ENCODE peak calls at places on chromosome 17, in four cellular contexts. B, J, E and X are unnamed samples.

GRCh38 chr17:49290690-49291326 is 60.2 kb upstream of the PHOSPHO1 start:
- DNase-seq in E (peak; percentile 28), J (no peak), B (no peak), X (no peak)

GRCh38 chr17:80071116-80071980 is 30.0 kb upstream of the GAA start:
- DNase-seq in E (peak; percentile 43), J (no peak), B (no peak), X (no peak)

GRCh38 chr17:5120036-5120435 is 4.2 kb downstream of the USP6 start:
- DNase-seq in B (no peak), E (no peak), J (no peak), X (no peak)

GRCh38 chr17:15398291-15398690 is 56.9 kb upstream of the TEKT3 start:
- DNase-seq in J (no peak), B (no peak), E (no peak), X (no peak)

GRCh38 chr17:67400193-67400592 is 23.1 kb downstream of the PITPNC1 start:
- DNase-seq in B (no peak), J (no peak), E (no peak), X (no peak)

GRCh38 chr17:30225112-30225511 is 10.4 kb downstream of the SLC6A4 start:
- DNase-seq in J (no peak), B (no peak), E (peak; percentile 10), X (no peak)

GRCh38 chr17:1449412-1449967 is 6.5 kb downstream of the CRK start:
- DNase-seq in E (peak; percentile 16), B (no peak), J (no peak), X (no peak)

GRCh38 chr17:52995127-52995526 is 827.6 kb upstream of the KIF2B start:
- DNase-seq in B (no peak), J (no peak), E (no peak), X (peak; percentile 8)

GRCh38 chr17:41912925-41913324 is 5.8 kb downstream of the ACLY start:
- DNase-seq in J (no peak), B (no peak), E (no peak), X (no peak)

GRCh38 chr17:30256756-30257506 is 21.4 kb upstream of the SLC6A4 start:
- DNase-seq in E (no peak), J (no peak), B (no peak), X (no peak)

GRCh38 chr17:33506889-33507650 is 214.0 kb upstream of the ASIC2 start:
- DNase-seq in B (no peak), J (no peak), E (no peak), X (no peak)

GRCh38 chr17:70332356-70332755 is 163.0 kb downstream of the KCNJ2 start:
- DNase-seq in J (no peak), E (no peak), B (no peak), X (no peak)

GRCh38 chr17:49985310-49985990 is 9.6 kb downstream of the DLX3 start:
- DNase-seq in B (no peak), J (no peak), E (no peak), X (no peak)

GRCh38 chr17:27593232-27593856 is 37.6 kb upstream of the LGALS9 start:
- DNase-seq in B (no peak), E (no peak), J (no peak), X (no peak)

GRCh38 chr17:79388556-79389295 is 222.1 kb downstream of the RBFOX3 start:
- DNase-seq in J (no peak), B (peak; percentile 41), E (peak; percentile 34), X (peak; percentile 49)

GRCh38 chr17:4947010-4947410 is 1.3 kb downstream of the PFN1 start:
- DNase-seq in J (no peak), B (no peak), E (no peak), X (no peak)

GRCh38 chr17:47808830-47809480 is 12.6 kb downstream of the OSBPL7 start:
- DNase-seq in E (no peak), B (no peak), J (no peak), X (no peak)

GRCh38 chr17:4221163-4221562 is 42.6 kb downstream of the ANKFY1 start:
- DNase-seq in B (no peak), J (no peak), E (peak; percentile 59), X (no peak)

GRCh38 chr17:4733073-4733531 is 1.9 kb downstream of the MED11 start:
- DNase-seq in J (no peak), B (no peak), E (peak; percentile 37), X (no peak)

GRCh38 chr17:1580979-1581676 is 18.5 kb upstream of the PITPNA start:
- DNase-seq in J (no peak), E (no peak), B (no peak), X (no peak)

GRCh38 chr17:55161935-55162555 is 102.7 kb upstream of the HLF start:
- DNase-seq in B (no peak), E (peak; percentile 31), J (no peak), X (no peak)

GRCh38 chr17:29066053-29066452 is 23.1 kb downstream of the PIPOX start:
- DNase-seq in E (no peak), J (no peak), B (no peak), X (no peak)
- TF ChIP-seq ZNF274 in E (no peak), J (no peak), B (no peak), X (no peak)

GRCh38 chr17:39170051-39170450 is 4.1 kb upstream of the ARL5C start:
- DNase-seq in J (no peak), E (no peak), B (no peak), X (no peak)
- H3K4me1 ChIP-seq in J (peaks cover 9% of the 10 kb centered on the region), E (peaks cover 1% of the 10 kb centered on the region), B (peaks cover 10% of the 10 kb centered on the region), X (peaks cover 27% of the 10 kb centered on the region)

GRCh38 chr17:28879886-28880571 is 17.5 kb downstream of the FLOT2 start:
- DNase-seq in E (no peak), J (no peak), B (no peak), X (no peak)

GRCh38 chr17:28881533-28882056 is 15.9 kb downstream of the FLOT2 start:
- DNase-seq in E (no peak), J (no peak), B (no peak), X (no peak)

GRCh38 chr17:28880572-28880945 is 17.0 kb downstream of the FLOT2 start:
- DNase-seq in J (no peak), E (no peak), B (no peak), X (no peak)

GRCh38 chr17:28878158-28878910 is 19.2 kb downstream of the FLOT2 start:
- DNase-seq in J (no peak), E (no peak), B (no peak), X (no peak)

GRCh38 chr17:28878981-28879380 is 18.6 kb downstream of the FLOT2 start:
- DNase-seq in E (peak; percentile 57), J (no peak), B (peak; percentile 67), X (no peak)
- TF ChIP-seq SUZ12 in E (no peak), J (no peak), B (no peak), X (no peak)

DNA sequence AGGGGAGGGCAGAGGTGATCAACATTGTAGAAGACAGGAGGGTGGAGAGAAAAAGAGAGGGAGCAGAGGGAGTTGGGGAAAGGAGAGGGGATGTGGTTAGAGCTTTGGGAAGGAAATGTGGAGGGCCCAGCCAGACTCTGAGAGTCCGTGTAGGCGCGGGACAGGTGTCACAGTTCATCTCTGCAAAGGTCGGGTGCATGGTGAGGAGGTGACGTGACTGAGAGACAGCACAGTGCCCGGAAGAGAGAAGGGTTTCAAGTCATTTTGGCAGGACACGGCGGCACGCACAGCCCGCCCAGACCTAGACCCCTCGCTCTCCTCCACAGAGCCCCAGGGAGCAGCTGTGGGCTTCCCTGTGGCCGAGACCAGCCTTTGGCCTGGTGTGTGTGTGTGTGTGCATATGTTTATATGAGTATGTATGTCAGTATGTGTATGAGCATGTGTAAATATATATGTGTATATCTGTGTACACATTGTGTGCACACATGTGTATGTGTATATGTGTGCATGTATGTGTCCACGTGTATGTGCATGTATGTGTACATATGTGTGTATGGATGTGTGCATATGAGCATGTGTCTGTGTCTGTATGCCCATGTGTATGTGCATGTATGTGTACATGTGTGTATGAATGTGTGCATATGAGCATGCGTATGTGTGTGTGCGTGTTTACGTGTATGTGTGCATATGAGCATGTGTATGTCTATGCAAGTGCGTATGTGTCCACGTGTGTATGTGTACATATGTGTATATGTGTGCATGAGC is 104.6 kb downstream of the SEC14L1 start:
- DNase-seq in J (peak; percentile 60), E (no peak), B (no peak), X (no peak)
- TF ChIP-seq ZNF274 in J (no peak), E (no peak), B (no peak), X (no peak)

GRCh38 chr17:44552361-44552760 is 4.9 kb upstream of the FZD2 start:
- DNase-seq in E (peak; percentile 69), B (no peak), J (no peak), X (no peak)

GRCh38 chr17:44546711-44547606 is 10.3 kb upstream of the FZD2 start:
- DNase-seq in B (no peak), E (no peak), J (no peak), X (no peak)

GRCh38 chr17:44549736-44550135 is 7.5 kb upstream of the FZD2 start:
- DNase-seq in J (no peak), B (no peak), E (no peak), X (no peak)

GRCh38 chr17:44547625-44548297 is 9.5 kb upstream of the FZD2 start:
- DNase-seq in B (no peak), J (no peak), E (no peak), X (peak; percentile 80)

GRCh38 chr17:44548714-44549230 is 8.5 kb upstream of the FZD2 start:
- DNase-seq in B (no peak), E (no peak), J (no peak), X (no peak)
- H3K4me1 ChIP-seq in B (peaks cover 22% of the 10 kb centered on the region), E (peaks cover 18% of the 10 kb centered on the region), J (peaks cover 13% of the 10 kb centered on the region), X (peaks cover 33% of the 10 kb centered on the region)

GRCh38 chr17:61161615-61162134 is 238.0 kb upstream of the TBX2 start:
- DNase-seq in E (no peak), B (no peak), J (no peak), X (no peak)
- TF ChIP-seq SUZ12 in E (no peak), B (no peak), J (no peak), X (no peak)

GRCh38 chr17:11880714-11881113 is 116.6 kb downstream of the ZNF18 start:
- DNase-seq in E (peak; percentile 52), J (no peak), B (no peak), X (peak; percentile 3)
- TF ChIP-seq ZNF274 in E (no peak), J (no peak), B (no peak), X (no peak)

DNA sequence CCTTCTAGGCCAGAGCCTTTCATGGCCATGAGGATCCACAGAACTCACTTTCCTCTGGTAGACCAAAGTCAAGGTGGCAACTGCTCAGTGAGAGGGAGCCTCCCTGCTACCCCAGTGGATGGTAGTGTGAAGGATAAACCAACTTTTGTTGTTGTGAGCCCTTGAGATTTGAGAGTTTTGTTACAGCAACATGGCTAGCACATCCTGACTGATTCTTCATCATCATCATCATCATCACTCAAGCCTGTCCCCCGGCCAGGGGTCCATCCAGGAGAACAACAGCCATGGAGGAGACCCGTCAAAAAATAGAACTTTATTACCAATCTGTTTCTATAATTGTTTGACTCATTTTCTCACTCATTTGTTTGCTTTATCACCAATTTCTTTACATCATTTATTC is 23.7 kb downstream of the RAI1 start:
- DNase-seq in J (no peak), E (no peak), B (no peak), X (no peak)
- H3K4me1 ChIP-seq in J (no peaks in the 10 kb centered on the region), E (peaks cover 72% of the 10 kb centered on the region), B (peaks cover 11% of the 10 kb centered on the region), X (peaks cover 37% of the 10 kb centered on the region)